ENCODE peak calls at places on chromosomes 4 and X, in five cellular contexts. T, P, V, D and U are unnamed samples.

GRCh38 chr4:173531085-173531965 is 1.3 kb upstream of the HAND2 start:
- DNase-seq in T (no peak), P (no peak), V (no peak), D (no peak), U (no peak)

GRCh38 chr4:173573725-173574124 is 43.7 kb upstream of the HAND2 start:
- DNase-seq in T (no peak), P (no peak), V (no peak), D (no peak), U (no peak)

GRCh38 chr4:156523991-156524390 is 447.6 kb downstream of the PDGFC start:
- DNase-seq in T (no peak), P (no peak), V (no peak), D (no peak), U (no peak)

GRCh38 chrX:73758253-73758652 is 195.3 kb downstream of the CHIC1 start:
- DNase-seq in T (no peak), P (no peak), V (no peak), D (no peak), U (no peak)

GRCh38 chr4:122576261-122577188 is 44.3 kb downstream of the IL21 start:
- DNase-seq in T (no peak), P (peak; percentile 71), V (no peak), D (no peak), U (peak; percentile 76)

GRCh38 chrX:54415534-54416350 is 24.5 kb upstream of the TSR2 start:
- DNase-seq in T (peak; percentile 36), P (peak; percentile 11), V (no peak), D (no peak), U (no peak)

GRCh38 chrX:49269768-49270248 is at the start of gene PPP1R3F:
- DNase-seq in T (no peak), P (no peak), V (peak; percentile 64), D (no peak), U (no peak)

GRCh38 chr4:28229092-28229491 is 1368.5 kb downstream of the STIM2 start:
- DNase-seq in T (peak; percentile 22), P (peak; percentile 67), V (no peak), D (peak; percentile 62), U (peak; percentile 71)

GRCh38 chr4:36243355-36244256 is 708 bp downstream of the ARAP2 start:
- DNase-seq in T (peak; percentile 53), P (peak; percentile 16), V (peak; percentile 64), D (no peak), U (no peak)

GRCh38 chr4:53576676-53577372 is 14.5 kb downstream of the LNX1 start:
- DNase-seq in T (peak; percentile 36), P (peak; percentile 83), V (no peak), D (no peak), U (peak; percentile 44)

GRCh38 chrX:63918611-63919010 is 133.6 kb upstream of the ARHGEF9 start:
- DNase-seq in T (no peak), P (peak; percentile 1), V (no peak), D (no peak), U (no peak)

GRCh38 chr4:114267976-114268375 is 288.5 kb upstream of the ARSJ start:
- DNase-seq in T (no peak), P (no peak), V (no peak), D (peak; percentile 62), U (no peak)

GRCh38 chrX:131987252-131987651 is 35.9 kb upstream of the STK26 start:
- DNase-seq in T (no peak), P (no peak), V (no peak), D (no peak), U (no peak)

GRCh38 chr4:44425614-44426208 is 22.9 kb downstream of the KCTD8 start:
- DNase-seq in T (no peak), P (peak; percentile 4), V (no peak), D (peak; percentile 4), U (peak; percentile 1)

GRCh38 chr4:185421366-185422124 is 4.2 kb downstream of the UFSP2 start:
- DNase-seq in T (peak; percentile 87), P (peak; percentile 59), V (no peak), D (peak; percentile 58), U (peak; percentile 73)

GRCh38 chr4:176320340-176320975 is 692 bp downstream of the SPCS3 start:
- DNase-seq in T (peak; percentile 80), P (peak; percentile 84), V (peak; percentile 93), D (peak; percentile 73), U (peak; percentile 82)

GRCh38 chr4:114282937-114283336 is 303.5 kb upstream of the ARSJ start:
- DNase-seq in T (no peak), P (no peak), V (no peak), D (no peak), U (no peak)

GRCh38 chr4:118981839-118982381 is 93.3 kb downstream of the SYNPO2 start:
- DNase-seq in T (peak; percentile 95), P (peak; percentile 86), V (no peak), D (peak; percentile 79), U (peak; percentile 93)

GRCh38 chrX:131729295-131729694 is 185.4 kb downstream of the OR13H1 start:
- DNase-seq in T (peak; percentile 65), P (no peak), V (no peak), D (no peak), U (peak; percentile 94)

GRCh38 chr4:88818650-88819470 is 121.2 kb upstream of the NAP1L5 start:
- DNase-seq in T (no peak), P (peak; percentile 66), V (no peak), D (no peak), U (peak; percentile 74)

GRCh38 chr4:89998350-89999098 is 103.9 kb downstream of the MMRN1 start:
- DNase-seq in T (no peak), P (no peak), V (no peak), D (no peak), U (no peak)
- H3K4me3 ChIP-seq in T (no peak overlapping the region), P (no peak overlapping the region), V (no peak overlapping the region), D (no peak overlapping the region), U (no peak overlapping the region)

GRCh38 chrX:71910526-71911022 is at the start of gene NHSL2:
- DNase-seq in T (peak; percentile 44), P (no peak), V (peak; percentile 64), D (no peak), U (no peak)
- H3K4me3 ChIP-seq in T (peak within 1 kb of the TSS; percentile 49), P (no peak within 1 kb of the TSS), V (peak within 1 kb of the TSS; percentile 45), D (peak within 1 kb of the TSS; percentile 56), U (peak within 1 kb of the TSS; percentile 35)

DNA sequence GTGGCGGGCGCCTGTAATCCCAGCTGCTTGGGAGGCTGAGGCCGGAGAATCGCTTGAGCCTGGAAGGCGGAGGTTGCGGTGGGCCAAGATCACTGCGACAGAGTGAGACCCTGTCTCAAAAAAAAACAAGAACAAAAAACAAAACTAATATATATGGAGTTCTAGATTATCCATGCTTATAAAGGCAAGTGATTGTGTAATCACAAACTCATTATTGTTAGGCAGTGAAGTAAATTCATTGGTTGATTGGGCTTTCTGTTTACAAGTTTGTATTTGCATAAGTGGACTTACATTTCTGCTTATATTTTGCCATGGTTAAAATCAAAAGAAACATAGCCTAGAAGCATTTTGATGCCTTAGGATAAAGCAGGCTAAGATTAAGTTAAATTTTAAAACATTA is 2.5 kb upstream of the UBE2D3 start:
- DNase-seq in T (no peak), P (no peak), V (no peak), D (no peak), U (no peak)
- H3K4me3 ChIP-seq in T (no peak overlapping the region), P (no peak overlapping the region), V (no peak overlapping the region), D (no peak overlapping the region), U (no peak overlapping the region)

GRCh38 chrX:3142259-3143042 is 101.2 kb downstream of the ARSF start:
- DNase-seq in T (no peak), P (no peak), V (no peak), D (no peak), U (no peak)
- H3K4me3 ChIP-seq in T (no peak overlapping the region), P (no peak overlapping the region), V (no peak overlapping the region), D (no peak overlapping the region), U (no peak overlapping the region)

GRCh38 chrX:72273718-72274117 is 3.3 kb downstream of the RPS4X start:
- DNase-seq in T (no peak), P (no peak), V (no peak), D (no peak), U (no peak)
- H3K4me3 ChIP-seq in T (peak overlapping the region; percentile 88), P (no peak overlapping the region), V (no peak overlapping the region), D (no peak overlapping the region), U (no peak overlapping the region)